ENCODE peak calls at places on chromosome 5, in five cellular contexts. W is cardiac fibroblast, U is progenitor cell of endocrine pancreas, T is hepatocyte, S is pancreas. J is an unnamed sample.

GRCh38 chr5:113142186-113142585 is 165.6 kb downstream of the DCP2 start:
- DNase-seq in S (no peak), W (no peak), U (no peak), T (no peak), J (no peak)

GRCh38 chr5:172875372-172876279 is 41.6 kb downstream of the ERGIC1 start:
- DNase-seq in T (no peak), S (no peak), U (no peak), W (no peak), J (no peak)

GRCh38 chr5:95411476-95411875 is 20.3 kb downstream of the FAM81B start:
- DNase-seq in U (no peak), S (no peak), W (no peak), T (no peak), J (no peak)

GRCh38 chr5:122129332-122129731 is at the start of gene ZNF474:
- DNase-seq in W (peak), S (peak), U (no peak), T (peak), J (no peak)

GRCh38 chr5:133930061-133930823 is 38.2 kb downstream of the C5orf15 start:
- DNase-seq in W (peak), S (no peak), T (no peak), U (no peak), J (no peak)

GRCh38 chr5:113249216-113249615 is 185.6 kb downstream of the TSSK1B start:
- DNase-seq in W (peak), T (no peak), U (no peak), S (no peak), J (no peak)

GRCh38 chr5:57311251-57311650 is 137.4 kb downstream of the GPBP1 start:
- DNase-seq in S (no peak), U (no peak), W (peak), T (no peak), J (no peak)

GRCh38 chr5:4480528-4481404 is 659.4 kb upstream of the ADAMTS16 start:
- DNase-seq in S (no peak), U (no peak), T (no peak), W (no peak), J (no peak)

GRCh38 chr5:142248853-142249462 is 75.9 kb downstream of the SPRY4 start:
- DNase-seq in T (peak), U (no peak), W (peak), S (no peak), J (no peak)

GRCh38 chr5:107153304-107153703 is 517.4 kb downstream of the EFNA5 start:
- DNase-seq in S (no peak), T (no peak), U (no peak), W (no peak), J (no peak)

GRCh38 chr5:32531885-32532520 is 53.4 kb upstream of the SUB1 start:
- DNase-seq in S (no peak), U (no peak), T (peak), W (no peak), J (no peak)

GRCh38 chr5:176851380-176851779 is 41.0 kb downstream of the UNC5A start:
- DNase-seq in U (no peak), W (no peak), T (no peak), S (no peak), J (no peak)

GRCh38 chr5:181203842-181204560 is 995 bp downstream of the TRIM7 start:
- DNase-seq in S (peak), U (no peak), W (no peak), T (no peak), J (no peak)

GRCh38 chr5:15499528-15500325 is at the start of gene FBXL7:
- DNase-seq in W (peak), T (peak), S (peak), U (peak), J (peak)

GRCh38 chr5:168830833-168831232 is 251.7 kb upstream of the PANK3 start:
- DNase-seq in T (no peak), S (no peak), U (no peak), W (no peak), J (no peak)

GRCh38 chr5:133849116-133849515 is 119.3 kb downstream of the C5orf15 start:
- DNase-seq in W (no peak), T (no peak), U (no peak), S (no peak), J (no peak)

GRCh38 chr5:164600166-164600715 is 1094.8 kb downstream of the MAT2B start:
- DNase-seq in U (no peak), T (peak), S (no peak), W (peak), J (no peak)

GRCh38 chr5:178667685-178668084 is 40.8 kb upstream of the CLK4 start:
- DNase-seq in W (no peak), U (no peak), S (no peak), T (no peak), J (no peak)

GRCh38 chr5:170333161-170333909 is 35.8 kb upstream of the LCP2 start:
- DNase-seq in T (no peak), S (peak), W (no peak), U (no peak), J (no peak)

GRCh38 chr5:6480133-6481051 is 31.7 kb downstream of the UBE2QL1 start:
- DNase-seq in W (no peak), U (no peak), S (no peak), T (no peak), J (no peak)

GRCh38 chr5:10797246-10797645 is 36.2 kb upstream of the DAP start:
- DNase-seq in S (no peak), W (peak), U (no peak), T (no peak), J (no peak)

GRCh38 chr5:80408475-80408875 is 611 bp downstream of the ZFYVE16 start:
- DNase-seq in U (peak), T (peak), W (peak), S (peak), J (no peak)

GRCh38 chr5:133715622-133716021 is 103.3 kb upstream of the FSTL4 start:
- DNase-seq in S (no peak), W (no peak), T (no peak), U (no peak), J (no peak)

GRCh38 chr5:172958268-172959046 is 767 bp upstream of the RPL26L1 start:
- DNase-seq in U (peak), W (peak), S (peak), T (peak), J (no peak)

GRCh38 chr5:55104966-55105701 is 2.7 kb downstream of the GZMA start:
- DNase-seq in W (no peak), U (no peak), T (no peak), S (no peak), J (no peak)

GRCh38 chr5:3391210-3391609 is 204.4 kb upstream of the IRX1 start:
- DNase-seq in W (no peak), S (no peak), T (no peak), U (no peak), J (no peak)

DNA sequence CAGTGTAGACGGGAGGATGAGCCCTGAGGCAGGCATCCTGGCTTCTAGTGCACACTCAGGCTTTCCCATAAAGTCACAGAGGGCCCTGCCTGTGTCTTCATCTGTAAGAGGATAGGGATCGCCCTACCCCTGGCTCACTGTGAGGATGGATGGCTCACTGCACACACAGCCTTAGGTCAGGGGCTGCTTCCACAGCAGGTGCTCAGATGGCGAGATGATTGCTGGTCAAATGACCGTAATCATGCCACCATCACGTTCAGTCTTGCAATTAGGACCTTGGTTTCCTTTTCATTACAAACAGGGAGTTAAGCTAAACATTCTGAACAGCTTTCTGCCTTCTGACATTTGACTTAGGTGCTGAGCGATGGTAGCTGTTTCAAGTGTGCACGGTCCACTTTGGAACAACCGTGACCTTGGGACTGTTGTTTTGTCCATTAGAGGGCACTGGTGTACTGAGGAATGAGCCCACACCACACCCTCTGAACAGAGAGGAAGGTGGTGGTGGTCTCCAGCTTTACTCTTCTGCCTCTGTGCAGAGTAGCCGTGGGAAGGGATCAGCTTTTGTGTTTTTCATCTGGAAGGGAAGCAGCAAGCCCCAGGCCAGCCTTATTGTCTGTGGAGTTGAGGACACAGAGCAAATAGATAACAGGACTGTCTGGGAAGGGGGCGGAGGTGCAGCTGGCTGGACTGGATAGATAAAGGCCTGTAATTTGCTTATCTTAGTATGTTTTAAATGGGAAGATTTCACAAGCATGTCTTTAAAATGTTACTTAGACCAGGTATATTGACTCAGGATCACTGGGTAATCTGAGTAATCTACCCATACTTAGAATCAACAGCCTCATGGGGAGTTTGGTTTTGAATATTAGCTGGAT is 183.1 kb downstream of the TRIO start:
- DNase-seq in S (no peak), U (no peak), T (peak), W (peak), J (no peak)
- TF ChIP-seq CTCF in S (no peak), U (peak), T (peak), W (peak), J (peak)

GRCh38 chr5:116497648-116498047 is 77.0 kb downstream of the SEMA6A start:
- DNase-seq in U (no peak), T (no peak), W (no peak), S (no peak), J (no peak)
- TF ChIP-seq CTCF in U (no peak), T (peak), W (no peak), S (no peak), J (no peak)

GRCh38 chr5:140795259-140795641 is 598 bp downstream of the PCDHA2 start:
- DNase-seq in W (no peak), T (peak), U (no peak), S (no peak), J (no peak)
- TF ChIP-seq CTCF in W (peak), T (peak), U (peak), S (peak), J (peak)

GRCh38 chr5:151406322-151406947 is 41.0 kb upstream of the SLC36A1 start:
- DNase-seq in S (no peak), U (no peak), T (peak), W (peak), J (no peak)
- TF ChIP-seq CTCF in S (peak), U (peak), T (peak), W (peak), J (peak)

GRCh38 chr5:138972230-138972629 is 97.1 kb upstream of the LRRTM2 start:
- DNase-seq in W (no peak), S (peak), U (no peak), T (no peak), J (no peak)

GRCh38 chr5:138969323-138970013 is 94.3 kb upstream of the LRRTM2 start:
- DNase-seq in T (no peak), S (peak), W (no peak), U (no peak), J (no peak)

GRCh38 chr5:138975098-138975847 is 100.1 kb upstream of the LRRTM2 start:
- DNase-seq in W (peak), T (peak), U (no peak), S (peak), J (no peak)

GRCh38 chr5:138974227-138975063 is 99.3 kb upstream of the LRRTM2 start:
- DNase-seq in U (no peak), T (no peak), W (peak), S (peak), J (no peak)

GRCh38 chr5:138972836-138973235 is 97.7 kb upstream of the LRRTM2 start:
- DNase-seq in W (no peak), U (no peak), S (peak), T (no peak), J (no peak)
- TF ChIP-seq CTCF in W (no peak), U (peak), S (no peak), T (no peak), J (no peak)

DNA sequence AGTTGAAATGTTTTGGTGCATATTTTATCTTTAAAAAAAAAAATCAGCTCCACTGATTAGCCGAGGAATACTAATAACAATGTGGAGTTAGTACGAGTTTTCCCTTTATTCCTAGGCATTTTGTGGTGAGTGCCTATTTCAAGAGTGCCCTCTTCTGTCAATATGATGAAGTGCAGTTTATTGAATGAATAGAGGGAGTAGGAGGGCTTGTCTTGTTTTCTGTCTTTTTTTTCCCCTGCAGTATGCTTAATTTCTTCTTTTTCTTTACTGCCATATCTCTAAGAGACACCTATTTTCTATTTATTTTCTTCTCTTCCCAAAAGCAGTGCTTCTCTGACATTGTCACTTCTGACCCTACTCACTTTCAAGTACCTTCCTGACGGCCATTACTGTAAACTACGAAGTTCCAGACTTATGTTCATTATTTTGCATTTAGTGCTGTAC is 169.6 kb upstream of the PITX1 start:
- DNase-seq in T (no peak), S (no peak), W (no peak), U (no peak), J (no peak)
- TF ChIP-seq CTCF in T (peak), S (no peak), W (peak), U (peak), J (peak)

J was measured in type B pancreatic cell.